ENCODE peak calls at places on chromosome 9, in six cellular contexts. One of them, this sample, is unnamed.

GRCh38 chr9:7103382-7104170 is 345.8 kb downstream of the KDM4C start:
- DNase-seq in ELR: peak; percentile 8
- DNase-seq in cerebellar cortex: no peak
- DNase-seq in HTR-8/SVneo: no peak
- DNase-seq in activated naive CD8-positive, alpha-beta T cell treated with anti-CD3 and anti-CD28 coated beads for 36 hours: no peak
- DNase-seq in occipital lobe: no peak
- DNase-seq in this sample: peak; percentile 30

GRCh38 chr9:6944093-6944551 is 186.3 kb downstream of the KDM4C start:
- DNase-seq in ELR: peak; percentile 75
- DNase-seq in cerebellar cortex: no peak
- DNase-seq in HTR-8/SVneo: no peak
- DNase-seq in activated naive CD8-positive, alpha-beta T cell treated with anti-CD3 and anti-CD28 coated beads for 36 hours: no peak
- DNase-seq in occipital lobe: no peak
- DNase-seq in this sample: no peak

GRCh38 chr9:109590945-109591344 is 92.8 kb upstream of the PTPN3 start:
- DNase-seq in ELR: no peak
- DNase-seq in cerebellar cortex: no peak
- DNase-seq in HTR-8/SVneo: no peak
- DNase-seq in activated naive CD8-positive, alpha-beta T cell treated with anti-CD3 and anti-CD28 coated beads for 36 hours: no peak
- DNase-seq in occipital lobe: no peak
- DNase-seq in this sample: no peak

GRCh38 chr9:73046769-73047168 is 93.9 kb upstream of the ALDH1A1 start:
- DNase-seq in ELR: no peak
- DNase-seq in cerebellar cortex: no peak
- DNase-seq in HTR-8/SVneo: no peak
- DNase-seq in activated naive CD8-positive, alpha-beta T cell treated with anti-CD3 and anti-CD28 coated beads for 36 hours: no peak
- DNase-seq in occipital lobe: no peak
- DNase-seq in this sample: no peak

GRCh38 chr9:114867327-114867726 is 61.5 kb upstream of the TNFSF15 start:
- DNase-seq in ELR: no peak
- DNase-seq in cerebellar cortex: no peak
- DNase-seq in HTR-8/SVneo: no peak
- DNase-seq in activated naive CD8-positive, alpha-beta T cell treated with anti-CD3 and anti-CD28 coated beads for 36 hours: no peak
- DNase-seq in occipital lobe: no peak
- DNase-seq in this sample: no peak

GRCh38 chr9:136194540-136194939 is 10.4 kb downstream of the LHX3 start:
- DNase-seq in ELR: no peak
- DNase-seq in cerebellar cortex: no peak
- DNase-seq in HTR-8/SVneo: no peak
- DNase-seq in activated naive CD8-positive, alpha-beta T cell treated with anti-CD3 and anti-CD28 coated beads for 36 hours: no peak
- DNase-seq in occipital lobe: no peak
- DNase-seq in this sample: no peak

GRCh38 chr9:120583958-120584369 is 4.0 kb upstream of the CDK5RAP2 start:
- DNase-seq in ELR: peak; percentile 62
- DNase-seq in cerebellar cortex: no peak
- DNase-seq in HTR-8/SVneo: no peak
- DNase-seq in activated naive CD8-positive, alpha-beta T cell treated with anti-CD3 and anti-CD28 coated beads for 36 hours: peak; percentile 32
- DNase-seq in occipital lobe: peak; percentile 71
- DNase-seq in this sample: peak; percentile 88

GRCh38 chr9:84339523-84339922 is 1.0 kb downstream of the SLC28A3 start:
- DNase-seq in ELR: no peak
- DNase-seq in cerebellar cortex: no peak
- DNase-seq in HTR-8/SVneo: no peak
- DNase-seq in activated naive CD8-positive, alpha-beta T cell treated with anti-CD3 and anti-CD28 coated beads for 36 hours: no peak
- DNase-seq in occipital lobe: no peak
- DNase-seq in this sample: peak; percentile 12

GRCh38 chr9:4207881-4208615 is 91.8 kb downstream of the GLIS3 start:
- DNase-seq in ELR: no peak
- DNase-seq in cerebellar cortex: no peak
- DNase-seq in HTR-8/SVneo: no peak
- DNase-seq in activated naive CD8-positive, alpha-beta T cell treated with anti-CD3 and anti-CD28 coated beads for 36 hours: no peak
- DNase-seq in occipital lobe: no peak
- DNase-seq in this sample: no peak

GRCh38 chr9:125337282-125337681 is 75.7 kb downstream of the GAPVD1 start:
- DNase-seq in ELR: no peak
- DNase-seq in cerebellar cortex: peak; percentile 7
- DNase-seq in HTR-8/SVneo: no peak
- DNase-seq in activated naive CD8-positive, alpha-beta T cell treated with anti-CD3 and anti-CD28 coated beads for 36 hours: no peak
- DNase-seq in occipital lobe: no peak
- DNase-seq in this sample: peak; percentile 88

GRCh38 chr9:90985631-90986030 is 184.0 kb downstream of the SYK start:
- DNase-seq in ELR: no peak
- DNase-seq in cerebellar cortex: no peak
- DNase-seq in HTR-8/SVneo: no peak
- DNase-seq in activated naive CD8-positive, alpha-beta T cell treated with anti-CD3 and anti-CD28 coated beads for 36 hours: no peak
- DNase-seq in occipital lobe: no peak
- DNase-seq in this sample: no peak

GRCh38 chr9:97934321-97935115 is 3.5 kb downstream of the HEMGN start:
- DNase-seq in ELR: no peak
- DNase-seq in cerebellar cortex: no peak
- DNase-seq in HTR-8/SVneo: no peak
- DNase-seq in activated naive CD8-positive, alpha-beta T cell treated with anti-CD3 and anti-CD28 coated beads for 36 hours: no peak
- DNase-seq in occipital lobe: no peak
- DNase-seq in this sample: peak; percentile 24

GRCh38 chr9:129130791-129131190 is 19.6 kb downstream of the PTPA start:
- DNase-seq in ELR: no peak
- DNase-seq in cerebellar cortex: no peak
- DNase-seq in HTR-8/SVneo: no peak
- DNase-seq in activated naive CD8-positive, alpha-beta T cell treated with anti-CD3 and anti-CD28 coated beads for 36 hours: no peak
- DNase-seq in occipital lobe: no peak
- DNase-seq in this sample: no peak

GRCh38 chr9:133680976-133681657 is 45.0 kb downstream of the DBH start:
- DNase-seq in ELR: no peak
- DNase-seq in cerebellar cortex: no peak
- DNase-seq in HTR-8/SVneo: no peak
- DNase-seq in activated naive CD8-positive, alpha-beta T cell treated with anti-CD3 and anti-CD28 coated beads for 36 hours: no peak
- DNase-seq in occipital lobe: no peak
- DNase-seq in this sample: no peak

GRCh38 chr9:113548221-113549041 is 84.9 kb downstream of the RGS3 start:
- DNase-seq in ELR: no peak
- DNase-seq in cerebellar cortex: no peak
- DNase-seq in HTR-8/SVneo: no peak
- DNase-seq in activated naive CD8-positive, alpha-beta T cell treated with anti-CD3 and anti-CD28 coated beads for 36 hours: peak; percentile 53
- DNase-seq in occipital lobe: peak; percentile 31
- DNase-seq in this sample: peak; percentile 38

GRCh38 chr9:11933926-11934325 is 759.3 kb upstream of the TYRP1 start:
- DNase-seq in ELR: no peak
- DNase-seq in cerebellar cortex: no peak
- DNase-seq in HTR-8/SVneo: no peak
- DNase-seq in activated naive CD8-positive, alpha-beta T cell treated with anti-CD3 and anti-CD28 coated beads for 36 hours: no peak
- DNase-seq in occipital lobe: no peak
- DNase-seq in this sample: no peak

GRCh38 chr9:101398930-101399640 is 434 bp downstream of the ZNF189 start:
- DNase-seq in ELR: no peak
- DNase-seq in cerebellar cortex: peak; percentile 21
- DNase-seq in HTR-8/SVneo: no peak
- DNase-seq in activated naive CD8-positive, alpha-beta T cell treated with anti-CD3 and anti-CD28 coated beads for 36 hours: peak; percentile 2
- DNase-seq in occipital lobe: no peak
- DNase-seq in this sample: no peak

GRCh38 chr9:4382722-4383317 is 83.0 kb upstream of the GLIS3 start:
- DNase-seq in ELR: peak; percentile 48
- DNase-seq in cerebellar cortex: peak; percentile 79
- DNase-seq in HTR-8/SVneo: peak; percentile 29
- DNase-seq in activated naive CD8-positive, alpha-beta T cell treated with anti-CD3 and anti-CD28 coated beads for 36 hours: no peak
- DNase-seq in occipital lobe: no peak
- DNase-seq in this sample: peak; percentile 50

GRCh38 chr9:105354448-105354847 is 93.4 kb upstream of the FSD1L start:
- DNase-seq in ELR: no peak
- DNase-seq in cerebellar cortex: no peak
- DNase-seq in HTR-8/SVneo: no peak
- DNase-seq in activated naive CD8-positive, alpha-beta T cell treated with anti-CD3 and anti-CD28 coated beads for 36 hours: no peak
- DNase-seq in occipital lobe: no peak
- DNase-seq in this sample: no peak

GRCh38 chr9:98175013-98175679 is 17.3 kb downstream of the CORO2A start:
- DNase-seq in ELR: no peak
- DNase-seq in cerebellar cortex: no peak
- DNase-seq in HTR-8/SVneo: no peak
- DNase-seq in activated naive CD8-positive, alpha-beta T cell treated with anti-CD3 and anti-CD28 coated beads for 36 hours: no peak
- DNase-seq in occipital lobe: no peak
- DNase-seq in this sample: peak; percentile 13

GRCh38 chr9:22529426-22530199 is 83.0 kb downstream of the DMRTA1 start:
- DNase-seq in ELR: peak; percentile 3
- DNase-seq in cerebellar cortex: no peak
- DNase-seq in HTR-8/SVneo: peak; percentile 8
- DNase-seq in activated naive CD8-positive, alpha-beta T cell treated with anti-CD3 and anti-CD28 coated beads for 36 hours: no peak
- DNase-seq in occipital lobe: no peak
- DNase-seq in this sample: no peak

GRCh38 chr9:124810513-124811355 is 33.8 kb downstream of the OLFML2A start:
- DNase-seq in ELR: peak; percentile 93
- DNase-seq in cerebellar cortex: peak; percentile 47
- DNase-seq in HTR-8/SVneo: peak; percentile 90
- DNase-seq in activated naive CD8-positive, alpha-beta T cell treated with anti-CD3 and anti-CD28 coated beads for 36 hours: no peak
- DNase-seq in occipital lobe: no peak
- DNase-seq in this sample: peak; percentile 74

GRCh38 chr9:32413424-32413823 is 29.0 kb downstream of the ACO1 start:
- DNase-seq in ELR: no peak
- DNase-seq in cerebellar cortex: no peak
- DNase-seq in HTR-8/SVneo: no peak
- DNase-seq in activated naive CD8-positive, alpha-beta T cell treated with anti-CD3 and anti-CD28 coated beads for 36 hours: no peak
- DNase-seq in occipital lobe: no peak
- DNase-seq in this sample: no peak

GRCh38 chr9:125932012-125932411 is 184.8 kb downstream of the PBX3 start:
- DNase-seq in ELR: peak; percentile 99
- DNase-seq in cerebellar cortex: no peak
- DNase-seq in HTR-8/SVneo: peak; percentile 61
- DNase-seq in activated naive CD8-positive, alpha-beta T cell treated with anti-CD3 and anti-CD28 coated beads for 36 hours: no peak
- DNase-seq in occipital lobe: peak; percentile 49
- DNase-seq in this sample: no peak

GRCh38 chr9:98216391-98216790 is 24.0 kb upstream of the CORO2A start:
- DNase-seq in ELR: no peak
- DNase-seq in cerebellar cortex: no peak
- DNase-seq in HTR-8/SVneo: no peak
- DNase-seq in activated naive CD8-positive, alpha-beta T cell treated with anti-CD3 and anti-CD28 coated beads for 36 hours: no peak
- DNase-seq in occipital lobe: no peak
- DNase-seq in this sample: no peak

GRCh38 chr9:89312154-89312616 is 1.2 kb downstream of the CKS2 start:
- DNase-seq in ELR: peak; percentile 60
- DNase-seq in cerebellar cortex: no peak
- DNase-seq in HTR-8/SVneo: no peak
- DNase-seq in activated naive CD8-positive, alpha-beta T cell treated with anti-CD3 and anti-CD28 coated beads for 36 hours: no peak
- DNase-seq in occipital lobe: no peak
- DNase-seq in this sample: peak; percentile 50

GRCh38 chr9:108910402-108910801 is 23.5 kb downstream of the ELP1 start:
- DNase-seq in ELR: no peak
- DNase-seq in cerebellar cortex: no peak
- DNase-seq in HTR-8/SVneo: no peak
- DNase-seq in activated naive CD8-positive, alpha-beta T cell treated with anti-CD3 and anti-CD28 coated beads for 36 hours: no peak
- DNase-seq in occipital lobe: no peak
- DNase-seq in this sample: no peak

GRCh38 chr9:92807757-92808725 is 43.4 kb upstream of the BICD2 start:
- DNase-seq in ELR: peak; percentile 5
- DNase-seq in cerebellar cortex: no peak
- DNase-seq in HTR-8/SVneo: no peak
- DNase-seq in activated naive CD8-positive, alpha-beta T cell treated with anti-CD3 and anti-CD28 coated beads for 36 hours: peak; percentile 35
- DNase-seq in occipital lobe: no peak
- DNase-seq in this sample: peak; percentile 49

GRCh38 chr9:28155671-28156070 is 582.4 kb upstream of the C9orf72 start:
- DNase-seq in ELR: no peak
- DNase-seq in cerebellar cortex: no peak
- DNase-seq in HTR-8/SVneo: no peak
- DNase-seq in activated naive CD8-positive, alpha-beta T cell treated with anti-CD3 and anti-CD28 coated beads for 36 hours: no peak
- DNase-seq in occipital lobe: no peak
- DNase-seq in this sample: no peak

GRCh38 chr9:125190371-125190801 is 783 bp upstream of the PPP6C start:
- DNase-seq in ELR: peak; percentile 33
- DNase-seq in cerebellar cortex: no peak
- DNase-seq in HTR-8/SVneo: no peak
- DNase-seq in activated naive CD8-positive, alpha-beta T cell treated with anti-CD3 and anti-CD28 coated beads for 36 hours: no peak
- DNase-seq in occipital lobe: no peak
- DNase-seq in this sample: peak; percentile 13

GRCh38 chr9:123912167-123912897 is 17.6 kb downstream of the DENND1A start:
- DNase-seq in ELR: no peak
- DNase-seq in cerebellar cortex: no peak
- DNase-seq in HTR-8/SVneo: no peak
- DNase-seq in activated naive CD8-positive, alpha-beta T cell treated with anti-CD3 and anti-CD28 coated beads for 36 hours: no peak
- DNase-seq in occipital lobe: no peak
- DNase-seq in this sample: no peak

GRCh38 chr9:129285382-129285781 is 107.3 kb upstream of the IER5L start:
- DNase-seq in ELR: no peak
- DNase-seq in cerebellar cortex: no peak
- DNase-seq in HTR-8/SVneo: no peak
- DNase-seq in activated naive CD8-positive, alpha-beta T cell treated with anti-CD3 and anti-CD28 coated beads for 36 hours: no peak
- DNase-seq in occipital lobe: no peak
- DNase-seq in this sample: no peak

GRCh38 chr9:6567140-6567591 is 78.4 kb downstream of the GLDC start:
- DNase-seq in ELR: peak; percentile 96
- DNase-seq in cerebellar cortex: no peak
- DNase-seq in HTR-8/SVneo: peak; percentile 35
- DNase-seq in activated naive CD8-positive, alpha-beta T cell treated with anti-CD3 and anti-CD28 coated beads for 36 hours: no peak
- DNase-seq in occipital lobe: no peak
- DNase-seq in this sample: no peak

GRCh38 chr9:132031467-132031866 is 48.2 kb downstream of the MED27 start:
- DNase-seq in ELR: no peak
- DNase-seq in cerebellar cortex: no peak
- DNase-seq in HTR-8/SVneo: no peak
- DNase-seq in activated naive CD8-positive, alpha-beta T cell treated with anti-CD3 and anti-CD28 coated beads for 36 hours: no peak
- DNase-seq in occipital lobe: no peak
- DNase-seq in this sample: peak; percentile 43

GRCh38 chr9:109452761-109453160 is 45.3 kb downstream of the PTPN3 start:
- DNase-seq in ELR: peak; percentile 55
- DNase-seq in cerebellar cortex: no peak
- DNase-seq in HTR-8/SVneo: peak; percentile 35
- DNase-seq in activated naive CD8-positive, alpha-beta T cell treated with anti-CD3 and anti-CD28 coated beads for 36 hours: no peak
- DNase-seq in occipital lobe: no peak
- DNase-seq in this sample: no peak

GRCh38 chr9:27440888-27441740 is 83.0 kb upstream of the IFNK start:
- DNase-seq in ELR: no peak
- DNase-seq in cerebellar cortex: no peak
- DNase-seq in HTR-8/SVneo: no peak
- DNase-seq in activated naive CD8-positive, alpha-beta T cell treated with anti-CD3 and anti-CD28 coated beads for 36 hours: no peak
- DNase-seq in occipital lobe: no peak
- DNase-seq in this sample: no peak

GRCh38 chr9:3177921-3178320 is 334.0 kb upstream of the PUM3 start:
- DNase-seq in ELR: peak; percentile 13
- DNase-seq in cerebellar cortex: no peak
- DNase-seq in HTR-8/SVneo: no peak
- DNase-seq in activated naive CD8-positive, alpha-beta T cell treated with anti-CD3 and anti-CD28 coated beads for 36 hours: no peak
- DNase-seq in occipital lobe: no peak
- DNase-seq in this sample: no peak

GRCh38 chr9:14301582-14301981 is 12.4 kb downstream of the NFIB start:
- DNase-seq in ELR: no peak
- DNase-seq in cerebellar cortex: no peak
- DNase-seq in HTR-8/SVneo: no peak
- DNase-seq in activated naive CD8-positive, alpha-beta T cell treated with anti-CD3 and anti-CD28 coated beads for 36 hours: no peak
- DNase-seq in occipital lobe: no peak
- DNase-seq in this sample: no peak

This sample was measured in left kidney.